ENCODE peak calls at places on chromosomes 4 and X, in nine cellular contexts. L, G, N, K, B, U, I, O and D are unnamed samples.

GRCh38 chrX:22118161-22118830 is 86.2 kb downstream of the PHEX start:
- DNase-seq in L (no peak), G (no peak), N (no peak), K (no peak), B (no peak), U (peak; percentile 14), I (no peak), O (no peak), D (no peak)

GRCh38 chr4:75634951-75635350 is 4.6 kb upstream of the CDKL2 start:
- DNase-seq in L (no peak), G (no peak), N (no peak), K (no peak), B (no peak), U (no peak), I (no peak), O (no peak), D (no peak)

GRCh38 chr4:114600066-114600552 is 1.5 kb downstream of the UGT8 start:
- DNase-seq in L (no peak), G (no peak), N (no peak), K (peak; percentile 39), B (no peak), U (no peak), I (no peak), O (no peak), D (no peak)

GRCh38 chr4:22676058-22676457 is 16.7 kb upstream of the GBA3 start:
- DNase-seq in L (no peak), G (no peak), N (no peak), K (no peak), B (no peak), U (no peak), I (no peak), O (no peak), D (no peak)

GRCh38 chrX:46169808-46170207 is 375.4 kb downstream of the ZNF674 start:
- DNase-seq in L (no peak), G (no peak), N (no peak), K (no peak), B (no peak), U (no peak), I (no peak), O (no peak), D (no peak)

GRCh38 chr4:56049428-56050212 is 100.9 kb downstream of the CEP135 start:
- DNase-seq in L (peak; percentile 14), G (no peak), N (no peak), K (peak; percentile 75), B (peak; percentile 3), U (peak; percentile 7), I (no peak), O (peak; percentile 36), D (peak; percentile 89)

GRCh38 chr4:3520796-3521600 is 11.2 kb downstream of the LRPAP1 start:
- DNase-seq in L (no peak), G (no peak), N (peak; percentile 58), K (no peak), B (no peak), U (no peak), I (no peak), O (no peak), D (peak; percentile 36)

GRCh38 chrX:9349572-9350259 is 115.1 kb upstream of the TBL1X start:
- DNase-seq in L (no peak), G (no peak), N (no peak), K (no peak), B (peak; percentile 69), U (peak; percentile 19), I (no peak), O (no peak), D (no peak)

GRCh38 chr4:186651181-186651603 is 72.5 kb downstream of the FAT1 start:
- DNase-seq in L (no peak), G (no peak), N (no peak), K (no peak), B (no peak), U (no peak), I (no peak), O (no peak), D (no peak)

GRCh38 chr4:120658772-120659171 is 263.8 kb downstream of the PRDM5 start:
- DNase-seq in L (no peak), G (no peak), N (no peak), K (no peak), B (no peak), U (no peak), I (no peak), O (no peak), D (no peak)

GRCh38 chr4:71206763-71207162 is 132.1 kb upstream of the SLC4A4 start:
- DNase-seq in L (no peak), G (no peak), N (no peak), K (no peak), B (peak; percentile 72), U (no peak), I (no peak), O (no peak), D (no peak)

GRCh38 chr4:89660851-89661250 is 176.1 kb downstream of the SNCA start:
- DNase-seq in L (no peak), G (no peak), N (no peak), K (no peak), B (no peak), U (no peak), I (no peak), O (no peak), D (no peak)

GRCh38 chrX:25012433-25012735 is 3.4 kb downstream of the ARX start:
- DNase-seq in L (no peak), G (no peak), N (no peak), K (no peak), B (no peak), U (no peak), I (no peak), O (peak; percentile 15), D (peak; percentile 85)

GRCh38 chr4:144169211-144169610 is 28.7 kb upstream of the GYPA start:
- DNase-seq in L (no peak), G (no peak), N (no peak), K (no peak), B (no peak), U (no peak), I (no peak), O (no peak), D (no peak)

GRCh38 chr4:161555689-161556660 is 607.8 kb downstream of the FSTL5 start:
- DNase-seq in L (no peak), G (no peak), N (no peak), K (no peak), B (peak; percentile 76), U (peak; percentile 39), I (no peak), O (no peak), D (no peak)

GRCh38 chrX:47879447-47879846 is 42.7 kb downstream of the ZNF81 start:
- DNase-seq in L (no peak), G (no peak), N (no peak), K (no peak), B (no peak), U (no peak), I (no peak), O (no peak), D (no peak)

GRCh38 chr4:109798866-109799265 is 2.9 kb downstream of the CFI start:
- DNase-seq in L (no peak), G (no peak), N (no peak), K (no peak), B (no peak), U (no peak), I (no peak), O (no peak), D (no peak)

GRCh38 chrX:44890247-44890646 is 17.3 kb downstream of the KDM6A start:
- DNase-seq in L (no peak), G (no peak), N (no peak), K (no peak), B (no peak), U (no peak), I (no peak), O (no peak), D (no peak)

GRCh38 chrX:37785569-37785968 is 5.7 kb downstream of the CYBB start:
- DNase-seq in L (no peak), G (no peak), N (no peak), K (no peak), B (no peak), U (no peak), I (peak; percentile 19), O (no peak), D (no peak)

GRCh38 chrX:101774340-101774739 is 114.7 kb upstream of the ARMCX2 start:
- DNase-seq in L (no peak), G (no peak), N (no peak), K (no peak), B (no peak), U (no peak), I (no peak), O (peak; percentile 84), D (no peak)

GRCh38 chr4:76821661-76822060 is 76.3 kb downstream of the SOWAHB start:
- DNase-seq in L (no peak), G (no peak), N (no peak), K (no peak), B (peak; percentile 3), U (no peak), I (no peak), O (no peak), D (no peak)

GRCh38 chr4:111323496-111323895 is 700.6 kb upstream of the PITX2 start:
- DNase-seq in L (no peak), G (no peak), N (no peak), K (no peak), B (peak; percentile 62), U (no peak), I (no peak), O (no peak), D (no peak)

GRCh38 chr4:7806080-7806630 is 133.5 kb downstream of the AFAP1 start:
- DNase-seq in L (peak; percentile 82), G (no peak), N (peak; percentile 89), K (no peak), B (peak; percentile 46), U (no peak), I (peak; percentile 59), O (no peak), D (peak; percentile 60)

GRCh38 chr4:99885063-99885664 is 9.1 kb downstream of the LAMTOR3 start:
- DNase-seq in L (peak; percentile 19), G (peak; percentile 2), N (no peak), K (peak; percentile 66), B (peak; percentile 14), U (peak; percentile 41), I (no peak), O (peak; percentile 67), D (peak; percentile 49)

GRCh38 chr4:113355550-113356371 is 306.3 kb downstream of the ANK2 start:
- DNase-seq in L (no peak), G (peak; percentile 37), N (no peak), K (no peak), B (peak; percentile 55), U (peak; percentile 92), I (peak; percentile 29), O (peak; percentile 30), D (peak; percentile 46)

GRCh38 chr4:124486423-124486822 is 226.1 kb downstream of the ANKRD50 start:
- DNase-seq in L (peak; percentile 13), G (no peak), N (no peak), K (no peak), B (no peak), U (no peak), I (no peak), O (no peak), D (no peak)

GRCh38 chrX:42087960-42088359 is 164.6 kb upstream of the CASK start:
- DNase-seq in L (no peak), G (no peak), N (no peak), K (no peak), B (no peak), U (no peak), I (no peak), O (no peak), D (no peak)

GRCh38 chr4:102352774-102353173 is 7.5 kb upstream of the SLC39A8 start:
- DNase-seq in L (no peak), G (no peak), N (no peak), K (no peak), B (no peak), U (no peak), I (no peak), O (no peak), D (no peak)

GRCh38 chr4:47050986-47051725 is 19.8 kb downstream of the GABRB1 start:
- DNase-seq in L (no peak), G (no peak), N (no peak), K (no peak), B (no peak), U (no peak), I (no peak), O (no peak), D (no peak)

GRCh38 chrX:76428243-76429130 is 977 bp downstream of the MAGEE1 start:
- DNase-seq in L (no peak), G (peak; percentile 33), N (peak; percentile 42), K (no peak), B (no peak), U (no peak), I (peak; percentile 13), O (no peak), D (peak; percentile 66)

GRCh38 chrX:84188320-84188834 is 378 bp upstream of the RPS6KA6 start:
- DNase-seq in L (peak; percentile 13), G (no peak), N (peak; percentile 58), K (no peak), B (peak; percentile 44), U (peak; percentile 65), I (peak; percentile 43), O (peak; percentile 65), D (no peak)